ENCODE peak calls at places on chromosomes 16 and 17, in eight cellular contexts. Q is kidney, O is psoas muscle, H is cardiac fibroblast, V is PC-9, K is right cardiac atrium, B is fibroblast of lung, Z is lower leg skin. F is an unnamed sample.

GRCh38 chr17:49516190-49516589 is 21.1 kb downstream of the NGFR start:
- DNase-seq in Q (peak), O (no peak), H (peak), V (no peak), K (no peak), B (no peak), Z (no peak), F (no peak)

GRCh38 chr17:54840885-54841614 is 59.6 kb upstream of the TOM1L1 start:
- DNase-seq in Q (no peak), O (no peak), H (no peak), V (no peak), K (no peak), B (no peak), Z (no peak), F (no peak)

GRCh38 chr16:27242868-27243590 is 25.5 kb downstream of the NSMCE1 start:
- DNase-seq in Q (peak), O (peak), H (peak), V (peak), K (peak), B (peak), Z (no peak), F (no peak)

GRCh38 chr17:64177346-64178010 is 47.5 kb upstream of the ERN1 start:
- DNase-seq in Q (no peak), O (no peak), H (no peak), V (no peak), K (no peak), B (no peak), Z (no peak), F (no peak)

GRCh38 chr16:1088295-1089170 is 7.5 kb downstream of the C1QTNF8 start:
- DNase-seq in Q (no peak), O (no peak), H (no peak), V (no peak), K (no peak), B (no peak), Z (no peak), F (no peak)

GRCh38 chr16:11384184-11384955 is 39.1 kb downstream of the RMI2 start:
- DNase-seq in Q (peak), O (no peak), H (no peak), V (no peak), K (no peak), B (no peak), Z (no peak), F (no peak)

GRCh38 chr16:48123104-48123788 is 32.5 kb downstream of the ABCC12 start:
- DNase-seq in Q (no peak), O (no peak), H (peak), V (peak), K (no peak), B (peak), Z (no peak), F (no peak)

GRCh38 chr17:80110447-80110812 is 9.0 kb downstream of the GAA start:
- DNase-seq in Q (peak), O (no peak), H (no peak), V (no peak), K (no peak), B (no peak), Z (no peak), F (no peak)

GRCh38 chr16:89873109-89873821 is at the start of gene TCF25:
- DNase-seq in Q (peak), O (peak), H (peak), V (peak), K (peak), B (peak), Z (peak), F (peak)

GRCh38 chr16:27860091-27860490 is 203.4 kb downstream of the GSG1L start:
- DNase-seq in Q (no peak), O (peak), H (no peak), V (no peak), K (no peak), B (no peak), Z (no peak), F (no peak)

GRCh38 chr16:23013484-23013883 is 135.8 kb downstream of the USP31 start:
- DNase-seq in Q (no peak), O (no peak), H (no peak), V (no peak), K (no peak), B (no peak), Z (no peak), F (no peak)

GRCh38 chr16:68396481-68396880 is 51.8 kb downstream of the SMPD3 start:
- DNase-seq in Q (peak), O (no peak), H (peak), V (peak), K (no peak), B (peak), Z (no peak), F (no peak)

GRCh38 chr16:89859809-89860075 is 13.7 kb upstream of the TCF25 start:
- DNase-seq in Q (no peak), O (no peak), H (no peak), V (no peak), K (peak), B (no peak), Z (no peak), F (no peak)

GRCh38 chr16:60073376-60073775 is 1339.3 kb upstream of the GOT2 start:
- DNase-seq in Q (no peak), O (no peak), H (no peak), V (no peak), K (no peak), B (peak), Z (no peak), F (no peak)

GRCh38 chr17:549197-550040 is 165.2 kb downstream of the VPS53 start:
- DNase-seq in Q (no peak), O (no peak), H (peak), V (no peak), K (no peak), B (peak), Z (no peak), F (no peak)

GRCh38 chr16:73713817-73714495 is 582.7 kb upstream of the PSMD7 start:
- DNase-seq in Q (no peak), O (no peak), H (peak), V (no peak), K (peak), B (peak), Z (no peak), F (peak)

GRCh38 chr16:62021295-62021694 is 14.9 kb downstream of the CDH8 start:
- DNase-seq in Q (no peak), O (no peak), H (no peak), V (no peak), K (no peak), B (no peak), Z (no peak), F (no peak)

GRCh38 chr16:79715088-79715487 is 114.6 kb upstream of the MAF start:
- DNase-seq in Q (no peak), O (no peak), H (no peak), V (no peak), K (no peak), B (peak), Z (no peak), F (no peak)

GRCh38 chr17:337453-337852 is 15.2 kb downstream of the RPH3AL start:
- DNase-seq in Q (peak), O (no peak), H (no peak), V (no peak), K (no peak), B (no peak), Z (no peak), F (no peak)

GRCh38 chr16:11439216-11439615 is 94.0 kb downstream of the RMI2 start:
- DNase-seq in Q (no peak), O (no peak), H (no peak), V (no peak), K (peak), B (no peak), Z (no peak), F (no peak)

GRCh38 chr17:34499576-34499975 is 79.8 kb upstream of the TMEM132E start:
- DNase-seq in Q (no peak), O (no peak), H (peak), V (no peak), K (no peak), B (peak), Z (no peak), F (no peak)

GRCh38 chr17:29116652-29117439 is 63.4 kb downstream of the MYO18A start:
- DNase-seq in Q (no peak), O (peak), H (peak), V (peak), K (peak), B (peak), Z (peak), F (peak)

GRCh38 chr17:60321336-60322055 is 70.4 kb downstream of the USP32 start:
- DNase-seq in Q (no peak), O (no peak), H (no peak), V (no peak), K (no peak), B (no peak), Z (no peak), F (no peak)

GRCh38 chr16:68229431-68230175 is 6.3 kb downstream of the ESRP2 start:
- DNase-seq in Q (peak), O (no peak), H (peak), V (peak), K (no peak), B (peak), Z (no peak), F (no peak)

GRCh38 chr16:67641779-67642708 is 2.9 kb upstream of the CARMIL2 start:
- DNase-seq in Q (no peak), O (peak), H (peak), V (no peak), K (peak), B (peak), Z (no peak), F (peak)

GRCh38 chr17:40432864-40433528 is 10.3 kb upstream of the IGFBP4 start:
- DNase-seq in Q (peak), O (no peak), H (peak), V (no peak), K (peak), B (peak), Z (no peak), F (no peak)

GRCh38 chr16:27230562-27230991 is 27.3 kb downstream of the KDM8 start:
- DNase-seq in Q (no peak), O (no peak), H (no peak), V (no peak), K (peak), B (no peak), Z (no peak), F (no peak)

GRCh38 chr17:9213311-9213655 is 192.0 kb downstream of the NTN1 start:
- DNase-seq in Q (peak), O (no peak), H (no peak), V (no peak), K (peak), B (no peak), Z (no peak), F (no peak)

GRCh38 chr17:68238488-68238887 is 9.4 kb upstream of the AMZ2 start:
- DNase-seq in Q (no peak), O (no peak), H (no peak), V (no peak), K (no peak), B (no peak), Z (no peak), F (no peak)

GRCh38 chr17:39209317-39210092 is 9.4 kb downstream of the RPL19 start:
- DNase-seq in Q (peak), O (peak), H (peak), V (no peak), K (peak), B (peak), Z (peak), F (peak)

GRCh38 chr16:55711959-55712876 is 56.4 kb downstream of the SLC6A2 start:
- DNase-seq in Q (no peak), O (peak), H (peak), V (peak), K (peak), B (peak), Z (peak), F (peak)

GRCh38 chr17:40932608-40933007 is 4.8 kb downstream of the KRT23 start:
- DNase-seq in Q (no peak), O (no peak), H (no peak), V (no peak), K (no peak), B (no peak), Z (no peak), F (no peak)

GRCh38 chr17:17416007-17416399 is 60.8 kb upstream of the MED9 start:
- DNase-seq in Q (no peak), O (no peak), H (peak), V (peak), K (no peak), B (peak), Z (no peak), F (no peak)

GRCh38 chr16:86662195-86662594 is 83.8 kb downstream of the FOXL1 start:
- DNase-seq in Q (no peak), O (no peak), H (no peak), V (no peak), K (no peak), B (no peak), Z (no peak), F (no peak)

GRCh38 chr16:48499822-48500440 is 110.0 kb downstream of the N4BP1 start:
- DNase-seq in Q (no peak), O (no peak), H (peak), V (no peak), K (peak), B (peak), Z (no peak), F (peak)

GRCh38 chr17:79991924-79992656 is 43.6 kb downstream of the TBC1D16 start:
- DNase-seq in Q (no peak), O (no peak), H (no peak), V (no peak), K (peak), B (peak), Z (no peak), F (peak)

GRCh38 chr17:57726213-57726612 is 18.9 kb downstream of the CCDC182 start:
- DNase-seq in Q (no peak), O (no peak), H (no peak), V (no peak), K (no peak), B (no peak), Z (no peak), F (no peak)

GRCh38 chr17:29959658-29960337 is 18.4 kb downstream of the EFCAB5 start:
- DNase-seq in Q (no peak), O (no peak), H (no peak), V (no peak), K (no peak), B (peak), Z (no peak), F (no peak)

GRCh38 chr16:87556941-87557459 is 45.3 kb upstream of the JPH3 start:
- DNase-seq in Q (peak), O (peak), H (peak), V (no peak), K (peak), B (peak), Z (no peak), F (peak)

GRCh38 chr16:50756466-50756865 is 14.6 kb downstream of the CYLD start:
- DNase-seq in Q (no peak), O (no peak), H (no peak), V (no peak), K (no peak), B (no peak), Z (no peak), F (no peak)

GRCh38 chr16:50747206-50747956 is 5.5 kb downstream of the CYLD start:
- DNase-seq in Q (no peak), O (no peak), H (peak), V (no peak), K (no peak), B (peak), Z (no peak), F (no peak)

GRCh38 chr16:50751528-50751927 is 9.6 kb downstream of the CYLD start:
- DNase-seq in Q (no peak), O (no peak), H (no peak), V (no peak), K (no peak), B (no peak), Z (no peak), F (no peak)

DNA sequence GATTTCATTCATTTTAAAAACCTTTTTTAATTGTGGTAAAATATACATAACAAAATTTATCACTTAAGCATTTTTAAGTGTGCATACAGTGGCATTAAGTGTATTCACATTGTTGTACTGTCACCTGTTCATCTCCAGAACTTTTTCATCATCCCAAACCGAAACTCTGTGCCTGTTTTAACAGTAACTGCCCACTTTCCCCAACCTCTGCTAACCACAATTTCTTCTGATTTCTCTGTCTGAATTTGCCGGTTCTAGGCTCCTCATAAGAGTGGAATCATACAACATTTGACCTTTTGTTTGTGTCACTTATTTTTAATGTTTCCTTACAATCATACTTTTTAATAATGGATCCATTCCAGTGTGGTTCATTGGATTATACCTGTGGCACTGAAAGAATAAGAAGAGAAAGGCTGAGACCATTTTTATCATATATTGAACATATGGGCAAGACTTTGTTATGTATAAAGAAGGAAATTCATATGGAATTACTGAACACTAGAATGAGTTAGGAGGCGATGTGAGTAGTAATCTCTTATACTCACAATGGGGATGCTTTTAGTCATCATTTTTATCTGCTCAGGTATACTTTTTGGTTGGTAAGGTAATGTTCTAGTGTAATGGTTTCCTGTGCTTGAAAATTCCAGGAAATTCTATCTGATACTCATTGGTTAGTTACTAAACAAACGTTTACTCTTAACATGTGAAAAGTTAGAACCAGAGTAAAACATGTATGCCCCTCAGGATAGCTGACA is 10.8 kb downstream of the CYLD start:
- DNase-seq in Q (no peak), O (no peak), H (no peak), V (no peak), K (no peak), B (no peak), Z (no peak), F (no peak)
- H3K4me3 ChIP-seq in Q (no peak), O (no peak), H (no peak), V (no peak), K (no peak), B (no peak), Z (no peak), F (no peak)

GRCh38 chr17:2397247-2398171 is 3.4 kb downstream of the MNT start:
- DNase-seq in Q (peak), O (no peak), H (no peak), V (no peak), K (peak), B (no peak), Z (no peak), F (no peak)
- H3K4me3 ChIP-seq in Q (peak), O (peak), H (peak), V (peak), K (peak), B (no peak), Z (no peak), F (peak)

GRCh38 chr17:7833795-7834553 is at the start of gene KDM6B:
- DNase-seq in Q (peak), O (peak), H (peak), V (peak), K (peak), B (peak), Z (peak), F (peak)

GRCh38 chr17:7834891-7835817 is 1.1 kb downstream of the KDM6B start:
- DNase-seq in Q (peak), O (peak), H (peak), V (peak), K (peak), B (peak), Z (peak), F (peak)

GRCh38 chr17:7835818-7836595 is 2.0 kb downstream of the KDM6B start:
- DNase-seq in Q (peak), O (peak), H (no peak), V (peak), K (peak), B (peak), Z (no peak), F (peak)

GRCh38 chr17:7833011-7833794 is 814 bp upstream of the KDM6B start:
- DNase-seq in Q (peak), O (no peak), H (no peak), V (no peak), K (peak), B (no peak), Z (no peak), F (no peak)

DNA sequence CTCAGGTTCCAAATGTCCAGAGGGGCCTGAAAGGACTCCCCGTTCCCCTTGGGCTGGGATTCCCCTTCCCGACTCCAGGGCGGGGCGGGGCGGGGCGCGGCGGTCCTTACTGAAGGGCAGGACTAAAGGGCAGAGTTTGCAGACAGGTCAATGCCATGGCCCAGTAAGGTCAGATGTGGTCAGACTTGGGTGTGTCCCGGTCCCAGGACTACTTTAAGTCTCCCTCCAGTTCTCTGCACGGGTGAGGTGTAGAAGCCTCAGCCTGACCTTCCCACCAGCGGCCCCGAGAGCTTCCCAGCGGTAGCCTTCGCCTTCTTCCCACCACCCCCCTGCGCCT is 505 bp downstream of the KDM6B start:
- DNase-seq in Q (peak), O (peak), H (no peak), V (peak), K (peak), B (peak), Z (no peak), F (peak)
- H3K4me3 ChIP-seq in Q (peak), O (peak), H (peak), V (peak), K (peak), B (peak), Z (peak), F (peak)

GRCh38 chr16:78505544-78506371 is 406.3 kb downstream of the WWOX start:
- DNase-seq in Q (peak), O (peak), H (peak), V (no peak), K (peak), B (peak), Z (peak), F (peak)
- H3K4me3 ChIP-seq in Q (peak), O (peak), H (no peak), V (no peak), K (no peak), B (no peak), Z (no peak), F (no peak)

GRCh38 chr16:85398050-85398451 is 215.1 kb upstream of the GSE1 start:
- DNase-seq in Q (no peak), O (peak), H (no peak), V (no peak), K (no peak), B (no peak), Z (no peak), F (peak)

GRCh38 chr16:85395207-85395912 is 217.8 kb upstream of the GSE1 start:
- DNase-seq in Q (peak), O (peak), H (peak), V (peak), K (peak), B (peak), Z (no peak), F (peak)

GRCh38 chr16:85394511-85395206 is 218.5 kb upstream of the GSE1 start:
- DNase-seq in Q (peak), O (peak), H (no peak), V (no peak), K (peak), B (no peak), Z (no peak), F (peak)

GRCh38 chr16:85396879-85397871 is 215.9 kb upstream of the GSE1 start:
- DNase-seq in Q (peak), O (peak), H (no peak), V (peak), K (peak), B (no peak), Z (no peak), F (no peak)

GRCh38 chr16:85395913-85396878 is 216.9 kb upstream of the GSE1 start:
- DNase-seq in Q (peak), O (peak), H (peak), V (no peak), K (peak), B (peak), Z (no peak), F (peak)
- H3K4me3 ChIP-seq in Q (no peak), O (no peak), H (no peak), V (no peak), K (no peak), B (no peak), Z (no peak), F (no peak)

F was measured in heart right ventricle.